ENCODE peak calls at places on chromosomes 4 and X, in eight cellular contexts. M, C, V, G, A, P, E and K are unnamed samples.

GRCh38 chrX:111467896-111468295 is 43.5 kb upstream of the SERTM2 start:
- DNase-seq in G (no peak), A (no peak), P (no peak), E (peak; percentile 60), V (no peak), M (no peak), C (no peak), K (no peak)

GRCh38 chr4:107870916-107871786 is 46.4 kb downstream of the SGMS2 start:
- DNase-seq in C (no peak), G (no peak), A (no peak), V (no peak), E (no peak), M (no peak), P (no peak), K (no peak)

GRCh38 chr4:84497220-84497834 is 1.8 kb downstream of the NKX6-1 start:
- DNase-seq in A (no peak), E (no peak), V (no peak), P (peak; percentile 61), C (no peak), G (peak; percentile 43), M (no peak), K (no peak)

GRCh38 chr4:140144937-140145336 is 9.0 kb downstream of the MAML3 start:
- DNase-seq in M (no peak), C (no peak), G (no peak), V (no peak), A (no peak), P (peak; percentile 38), E (no peak), K (no peak)

GRCh38 chrX:18613930-18614639 is 57.8 kb downstream of the RS1 start:
- DNase-seq in G (no peak), P (no peak), M (no peak), C (no peak), V (no peak), E (no peak), A (no peak), K (no peak)

GRCh38 chrX:19629541-19629940 is 114.2 kb upstream of the MAP3K15 start:
- DNase-seq in P (no peak), G (no peak), V (no peak), M (no peak), A (no peak), C (no peak), E (no peak), K (no peak)

GRCh38 chr4:14596904-14597303 is 405.4 kb upstream of the CPEB2 start:
- DNase-seq in C (no peak), G (no peak), P (peak; percentile 16), E (no peak), V (no peak), M (no peak), A (no peak), K (no peak)

GRCh38 chr4:60366661-60367060 is 833.5 kb upstream of the ADGRL3 start:
- DNase-seq in E (no peak), A (no peak), C (no peak), P (peak; percentile 11), M (no peak), G (no peak), V (no peak), K (no peak)

GRCh38 chrX:40470830-40471429 is 109.8 kb upstream of the ATP6AP2 start:
- DNase-seq in P (no peak), E (no peak), A (no peak), G (no peak), M (no peak), V (no peak), C (no peak), K (no peak)

GRCh38 chr4:153159728-153160221 is 44.5 kb upstream of the TRIM2 start:
- DNase-seq in M (no peak), E (no peak), V (no peak), P (no peak), G (peak; percentile 90), C (no peak), A (no peak), K (no peak)

GRCh38 chr4:117085185-117085701 is at the start of gene TRAM1L1:
- DNase-seq in M (peak; percentile 73), V (peak; percentile 68), C (peak; percentile 60), E (peak; percentile 73), G (peak; percentile 80), P (peak; percentile 87), A (no peak), K (peak; percentile 61)

GRCh38 chr4:168483786-168484185 is 3.5 kb upstream of the DDX60L start:
- DNase-seq in E (no peak), A (no peak), C (no peak), M (no peak), P (no peak), G (peak; percentile 79), V (no peak), K (no peak)

GRCh38 chr4:139227729-139228404 is 50.8 kb upstream of the ELF2 start:
- DNase-seq in A (no peak), V (no peak), P (no peak), M (no peak), C (no peak), G (no peak), E (no peak), K (no peak)

GRCh38 chr4:3766791-3767561 is 791 bp downstream of the ADRA2C start:
- DNase-seq in C (no peak), E (no peak), P (peak; percentile 77), V (no peak), A (no peak), G (no peak), M (peak; percentile 51), K (no peak)

GRCh38 chr4:176198316-176198903 is 3.0 kb upstream of the SPATA4 start:
- DNase-seq in E (no peak), C (no peak), M (no peak), G (no peak), V (no peak), P (peak; percentile 15), A (no peak), K (no peak)

GRCh38 chr4:7325541-7325940 is 109.2 kb downstream of the PSAPL1 start:
- DNase-seq in E (peak; percentile 23), A (no peak), G (no peak), V (peak; percentile 9), M (no peak), P (no peak), C (no peak), K (no peak)

GRCh38 chr4:38760915-38761314 is 21.9 kb downstream of the TLR10 start:
- DNase-seq in A (no peak), C (no peak), P (no peak), M (no peak), V (no peak), E (no peak), G (no peak), K (no peak)

GRCh38 chrX:77009691-77010090 is 437.5 kb upstream of the FGF16 start:
- DNase-seq in M (no peak), C (no peak), P (no peak), G (no peak), V (no peak), A (no peak), E (no peak), K (no peak)

GRCh38 chr4:84378983-84379382 is 120.1 kb downstream of the NKX6-1 start:
- DNase-seq in A (no peak), G (no peak), M (no peak), V (no peak), E (no peak), P (peak; percentile 72), C (no peak), K (peak; percentile 41)

GRCh38 chr4:76059750-76060149 is 14.8 kb upstream of the ART3 start:
- DNase-seq in E (no peak), C (no peak), G (no peak), M (no peak), P (no peak), V (no peak), A (no peak), K (no peak)

GRCh38 chr4:76058302-76058701 is 16.2 kb upstream of the ART3 start:
- DNase-seq in V (no peak), P (no peak), A (no peak), M (no peak), E (no peak), C (no peak), G (no peak), K (no peak)

GRCh38 chr4:76061421-76061820 is 13.1 kb upstream of the ART3 start:
- DNase-seq in C (no peak), A (no peak), V (no peak), G (no peak), E (no peak), M (no peak), P (no peak), K (no peak)

GRCh38 chr4:76060506-76060905 is 14.0 kb upstream of the ART3 start:
- DNase-seq in M (no peak), V (no peak), A (no peak), E (no peak), G (no peak), P (no peak), C (no peak), K (no peak)

GRCh38 chr4:76058888-76059426 is 15.6 kb upstream of the ART3 start:
- DNase-seq in A (no peak), M (no peak), G (no peak), P (no peak), V (no peak), E (no peak), C (peak; percentile 26), K (no peak)
- H3K4me3 ChIP-seq in A (no peak overlapping the region), M (no peak overlapping the region), G (no peak overlapping the region), P (no peak overlapping the region), V (no peak overlapping the region), E (no peak overlapping the region), C (no peak overlapping the region), K (no peak overlapping the region)

GRCh38 chrX:154908821-154909220 is 22.7 kb downstream of the F8A1 start:
- DNase-seq in E (no peak), G (no peak), P (no peak), V (no peak), A (no peak), C (no peak), M (no peak), K (no peak)

GRCh38 chrX:154918060-154918483 is 31.9 kb downstream of the F8A1 start:
- DNase-seq in E (peak; percentile 52), A (peak; percentile 34), G (peak; percentile 53), M (peak; percentile 47), C (peak; percentile 34), P (peak; percentile 73), V (peak; percentile 33), K (no peak)

DNA sequence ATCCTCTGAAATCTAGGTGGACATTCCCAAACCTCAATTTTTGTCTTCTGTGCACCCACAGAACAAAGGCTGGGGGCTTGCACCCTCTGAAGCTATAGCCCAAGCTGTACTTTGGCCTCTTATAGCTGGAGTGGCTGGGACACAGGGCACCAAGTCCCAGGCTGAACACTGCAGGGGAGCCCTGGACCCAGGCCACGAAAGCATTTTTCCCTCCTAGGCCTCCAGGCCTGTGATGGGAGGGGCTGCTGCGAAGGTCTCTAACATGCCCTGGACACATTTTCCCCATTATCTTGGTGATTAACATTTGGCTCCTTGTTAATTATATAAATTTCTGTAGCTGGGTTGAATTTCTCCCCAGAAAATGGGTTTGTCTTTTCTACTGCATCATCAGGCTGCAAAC is 27.9 kb downstream of the F8A1 start:
- DNase-seq in V (no peak), M (no peak), E (no peak), A (no peak), P (no peak), C (no peak), G (no peak), K (no peak)
- H3K9me3 ChIP-seq in V (peaks cover 19% of the 10 kb centered on the region), M (no peaks in the 10 kb centered on the region), E (no peaks in the 10 kb centered on the region), A (no peaks in the 10 kb centered on the region), P (peaks cover 8% of the 10 kb centered on the region), C (no peaks in the 10 kb centered on the region), G (no peaks in the 10 kb centered on the region), K (no peaks in the 10 kb centered on the region)

GRCh38 chr4:184384056-184384809 is 90.1 kb downstream of the IRF2 start:
- DNase-seq in P (peak; percentile 27), E (no peak), M (no peak), C (peak; percentile 23), A (peak; percentile 9), G (peak; percentile 36), V (no peak), K (no peak)
- H3K4me3 ChIP-seq in P (no peak overlapping the region), E (peak overlapping the region; percentile 42), M (no peak overlapping the region), C (no peak overlapping the region), A (peak overlapping the region; percentile 31), G (peak overlapping the region; percentile 27), V (no peak overlapping the region), K (no peak overlapping the region)

GRCh38 chrX:55340896-55341433 is 76.2 kb upstream of the PAGE3 start:
- DNase-seq in P (no peak), A (no peak), G (no peak), E (no peak), M (no peak), C (no peak), V (no peak), K (no peak)
- H3K9me3 ChIP-seq in P (peaks cover 3% of the 10 kb centered on the region), A (no peaks in the 10 kb centered on the region), G (no peaks in the 10 kb centered on the region), E (no peaks in the 10 kb centered on the region), M (no peaks in the 10 kb centered on the region), C (no peaks in the 10 kb centered on the region), V (no peaks in the 10 kb centered on the region), K (no peaks in the 10 kb centered on the region)